ENCODE peak calls at places on chromosomes 11 and 22, in nine cellular contexts. T is mesothelial cell of epicardium; P is lower leg skin; K is chondrocyte; W is GM20000; I is fibroblast of pulmonary artery; S is activated CD8-positive, alpha-beta T cell treated with anti-CD3 and anti-CD28 coated beads for 36 hours; O is uterus; F is bronchial epithelial cell. U is an unnamed sample.

GRCh38 chr11:131910491-131911387 is 540.3 kb downstream of the NTM start:
- DNase-seq in W (peak), F (no peak), O (no peak), I (peak), K (no peak), S (no peak), T (peak), P (no peak), U (no peak)

GRCh38 chr22:28023036-28023435 is 104.0 kb upstream of the PITPNB start:
- DNase-seq in P (no peak), I (no peak), K (peak), F (no peak), T (peak), W (no peak), S (no peak), O (no peak), U (no peak)

GRCh38 chr22:20264614-20265452 is 3.3 kb downstream of the RTN4R start:
- DNase-seq in W (no peak), P (no peak), O (no peak), F (no peak), S (no peak), I (no peak), K (no peak), T (no peak), U (no peak)

GRCh38 chr11:125952973-125953372 is 7.1 kb downstream of the VSIG10L2 start:
- DNase-seq in F (no peak), W (no peak), O (peak), K (no peak), T (no peak), P (peak), S (no peak), I (no peak), U (no peak)

GRCh38 chr11:67418476-67419281 is 3.2 kb downstream of the CARNS1 start:
- DNase-seq in O (no peak), T (no peak), S (peak), P (no peak), K (no peak), F (no peak), I (no peak), W (no peak), U (no peak)

GRCh38 chr11:364991-365390 is 4.3 kb upstream of the B4GALNT4 start:
- DNase-seq in T (no peak), K (peak), F (no peak), S (no peak), P (no peak), O (no peak), W (no peak), I (no peak), U (no peak)

GRCh38 chr22:50209893-50210292 is 9.1 kb downstream of the SELENOO start:
- DNase-seq in S (peak), I (peak), F (peak), P (no peak), T (peak), K (no peak), O (peak), W (peak), U (no peak)

GRCh38 chr22:30116362-30117117 is 36.3 kb downstream of the HORMAD2 start:
- DNase-seq in O (no peak), T (no peak), W (no peak), I (peak), P (no peak), F (peak), K (no peak), S (no peak), U (no peak)

GRCh38 chr11:120985718-120986569 is 38.0 kb upstream of the TBCEL start:
- DNase-seq in S (peak), K (no peak), P (no peak), F (peak), O (peak), I (peak), T (peak), W (peak), U (no peak)

GRCh38 chr11:13776134-13776815 is 107.8 kb downstream of the FAR1 start:
- DNase-seq in S (peak), F (no peak), O (no peak), W (no peak), P (no peak), K (no peak), I (peak), T (no peak), U (no peak)

GRCh38 chr22:19987394-19988306 is 29.0 kb downstream of the ARVCF start:
- DNase-seq in I (no peak), P (no peak), F (no peak), W (no peak), T (no peak), S (no peak), K (peak), O (peak), U (no peak)

GRCh38 chr11:47711225-47711624 is 3.9 kb downstream of the AGBL2 start:
- DNase-seq in K (no peak), I (no peak), T (no peak), W (no peak), O (no peak), F (no peak), S (no peak), P (no peak), U (no peak)

GRCh38 chr11:113296447-113297205 is 17.8 kb upstream of the TTC12 start:
- DNase-seq in T (no peak), F (no peak), K (no peak), O (no peak), I (no peak), P (no peak), W (no peak), S (no peak), U (no peak)

GRCh38 chr22:32245042-32245441 is 10.1 kb downstream of the SLC5A4 start:
- DNase-seq in O (no peak), F (no peak), K (no peak), W (no peak), S (no peak), I (no peak), P (no peak), T (no peak), U (no peak)

GRCh38 chr22:36302439-36303114 is 49.6 kb downstream of the APOL1 start:
- DNase-seq in O (no peak), K (no peak), P (no peak), T (no peak), W (no peak), F (no peak), S (no peak), I (no peak), U (no peak)

GRCh38 chr22:44351685-44352377 is 39.1 kb upstream of the SHISAL1 start:
- DNase-seq in S (peak), T (peak), K (no peak), O (peak), W (no peak), F (peak), I (peak), P (no peak), U (no peak)

GRCh38 chr11:71995726-71996291 is 2.9 kb upstream of the IL18BP start:
- DNase-seq in W (no peak), O (no peak), I (no peak), S (no peak), T (no peak), P (no peak), K (no peak), F (no peak), U (no peak)

GRCh38 chr11:42407379-42407778 is 904.4 kb upstream of the API5 start:
- DNase-seq in T (no peak), P (no peak), I (peak), F (no peak), K (no peak), W (peak), O (no peak), S (no peak), U (no peak)

GRCh38 chr22:25362215-25362882 is 142.9 kb downstream of the CRYBB2 start:
- DNase-seq in S (peak), F (peak), I (peak), P (peak), K (peak), W (peak), T (peak), O (peak), U (peak)

GRCh38 chr11:75292943-75293342 is 52.4 kb downstream of the TPBGL start:
- DNase-seq in T (no peak), I (no peak), K (no peak), P (no peak), O (no peak), W (no peak), F (no peak), S (no peak), U (no peak)

GRCh38 chr11:14500181-14500651 is 605 bp upstream of the COPB1 start:
- DNase-seq in O (peak), P (peak), F (peak), W (peak), T (no peak), I (peak), S (peak), K (no peak), U (no peak)

GRCh38 chr22:28247114-28247513 is 328.1 kb upstream of the PITPNB start:
- DNase-seq in W (no peak), T (no peak), S (no peak), F (no peak), P (no peak), K (no peak), O (no peak), I (no peak), U (no peak)

GRCh38 chr11:75434051-75434450 is 1.0 kb upstream of the KLHL35 start:
- DNase-seq in W (no peak), T (no peak), F (no peak), O (no peak), S (no peak), I (no peak), K (no peak), P (no peak), U (no peak)

GRCh38 chr11:12599408-12600143 is 74.6 kb upstream of the TEAD1 start:
- DNase-seq in K (no peak), I (peak), T (no peak), S (peak), P (no peak), W (peak), F (peak), O (no peak), U (no peak)

GRCh38 chr22:26970809-26971394 is 313.5 kb downstream of the MIAT start:
- DNase-seq in S (no peak), W (no peak), P (no peak), I (no peak), O (no peak), F (no peak), K (no peak), T (no peak), U (no peak)

GRCh38 chr11:11010624-11011127 is 152.8 kb upstream of the ZBED5 start:
- DNase-seq in O (no peak), T (no peak), S (no peak), K (no peak), W (no peak), F (peak), I (peak), P (peak), U (no peak)

GRCh38 chr22:30214703-30215405 is 31.7 kb downstream of the LIF start:
- DNase-seq in F (no peak), I (no peak), P (no peak), K (peak), S (no peak), O (no peak), W (no peak), T (no peak), U (no peak)

GRCh38 chr11:36492724-36493304 is 17.3 kb downstream of the TRAF6 start:
- DNase-seq in T (no peak), K (no peak), W (peak), S (peak), F (peak), P (no peak), I (peak), O (peak), U (no peak)

GRCh38 chr22:35467788-35468187 is 67.8 kb downstream of the MCM5 start:
- DNase-seq in T (no peak), O (peak), K (no peak), W (no peak), S (no peak), F (no peak), P (peak), I (peak), U (no peak)

GRCh38 chr11:21615871-21616270 is 577.0 kb upstream of the ANO5 start:
- DNase-seq in W (no peak), O (no peak), F (no peak), I (no peak), T (no peak), P (no peak), K (no peak), S (no peak), U (no peak)

GRCh38 chr11:133803026-133803425 is 42.3 kb downstream of the SPATA19 start:
- DNase-seq in P (no peak), I (no peak), W (no peak), K (no peak), S (no peak), O (no peak), F (no peak), T (no peak), U (no peak)

GRCh38 chr11:78292109-78292803 is 103.5 kb downstream of the USP35 start:
- DNase-seq in S (peak), K (no peak), W (no peak), I (no peak), F (no peak), T (no peak), O (no peak), P (no peak), U (no peak)

GRCh38 chr11:126135182-126136176 is 72.8 kb upstream of the CDON start:
- DNase-seq in T (no peak), K (peak), F (no peak), W (no peak), I (no peak), P (no peak), O (no peak), S (no peak), U (no peak)

GRCh38 chr11:61955031-61955415 is 4.9 kb downstream of the BEST1 start:
- DNase-seq in K (no peak), F (peak), T (peak), I (peak), W (peak), P (no peak), S (no peak), O (peak), U (peak)

DNA sequence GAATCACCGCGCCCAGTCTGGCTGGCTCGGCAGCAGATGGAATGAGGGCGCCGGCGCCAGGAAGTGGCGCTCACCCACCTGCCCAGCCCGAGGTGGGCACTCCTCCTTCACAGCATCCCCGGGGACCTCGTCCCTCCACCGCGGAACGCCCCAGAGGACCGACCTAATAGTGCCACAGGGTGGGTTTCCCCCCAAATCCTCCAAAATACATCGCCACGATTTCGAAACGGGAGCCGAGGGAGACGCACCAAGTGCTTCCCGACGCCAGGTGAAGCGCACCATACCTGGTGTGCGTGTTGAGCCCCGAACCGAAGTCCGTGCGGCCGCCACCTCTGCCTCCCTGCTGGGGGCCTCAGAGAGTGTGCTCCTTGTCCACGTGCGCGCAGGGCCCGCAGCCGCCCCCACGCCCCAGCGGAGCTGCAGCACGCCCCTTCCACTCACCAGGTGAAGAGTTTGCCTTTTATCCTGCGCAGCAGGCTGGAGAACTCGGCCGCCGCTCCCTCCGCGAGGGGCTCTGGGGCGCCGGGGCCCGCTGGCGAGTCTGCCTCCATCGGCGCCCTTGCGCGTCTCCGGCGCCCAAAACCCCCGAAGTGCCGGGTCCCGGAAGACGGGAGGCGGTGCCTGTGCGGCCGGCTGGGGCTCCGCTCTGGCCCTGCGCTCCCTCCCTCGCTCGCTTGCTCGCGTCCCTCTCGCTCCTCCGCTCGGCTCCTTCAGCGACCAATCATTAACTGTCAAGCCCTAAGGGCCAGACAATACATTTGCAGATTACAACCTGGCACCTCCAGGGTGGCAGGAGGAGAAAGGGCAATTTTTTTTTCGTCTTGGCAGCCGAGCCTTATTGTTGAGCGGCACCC is at the start of gene SLC35F2:
- DNase-seq in O (no peak), I (peak), T (peak), W (peak), F (peak), K (no peak), P (peak), S (peak), U (peak)
- TF ChIP-seq CTCF in O (no peak), I (no peak), T (no peak), W (peak), F (no peak), K (no peak), P (no peak), S (no peak), U (no peak)

GRCh38 chr11:9759519-9760179 is 95.8 kb downstream of the SWAP70 start:
- DNase-seq in S (peak), F (peak), P (peak), K (peak), T (no peak), O (peak), W (peak), I (peak), U (no peak)

GRCh38 chr11:9762531-9762930 is 98.7 kb downstream of the SWAP70 start:
- DNase-seq in F (no peak), S (no peak), K (no peak), I (no peak), T (no peak), O (no peak), W (no peak), P (no peak), U (no peak)

GRCh38 chr11:9763301-9763700 is 99.4 kb downstream of the SWAP70 start:
- DNase-seq in S (no peak), O (no peak), K (no peak), P (no peak), F (no peak), T (no peak), W (no peak), I (no peak), U (no peak)

GRCh38 chr11:9760180-9760550 is 96.3 kb downstream of the SWAP70 start:
- DNase-seq in K (peak), T (no peak), I (peak), W (no peak), P (peak), F (no peak), S (no peak), O (peak), U (no peak)

DNA sequence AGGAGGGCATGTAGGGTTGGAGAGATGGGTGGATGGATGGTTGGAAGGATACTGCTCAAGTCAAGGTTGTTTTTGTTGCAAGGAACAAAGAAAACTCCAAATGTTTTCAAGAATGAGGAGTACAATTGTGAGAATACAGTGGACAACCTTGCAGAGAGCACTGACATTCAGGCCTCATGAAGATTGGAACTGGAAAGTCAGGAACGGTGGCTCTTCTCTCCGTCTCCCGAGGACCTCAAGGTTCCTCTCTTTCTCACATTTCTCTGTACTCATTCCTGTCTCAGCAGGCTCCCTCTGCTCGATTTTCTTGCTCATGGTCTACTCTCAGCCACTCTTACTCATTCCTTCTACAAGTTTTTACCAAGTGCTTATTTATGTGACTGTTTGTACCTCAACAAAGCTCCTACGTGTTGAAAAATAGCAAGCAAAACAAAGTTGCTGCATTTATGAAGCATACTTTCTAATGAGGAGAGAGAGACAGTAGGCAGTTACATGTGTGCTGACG is 97.6 kb downstream of the SWAP70 start:
- DNase-seq in W (no peak), T (no peak), I (no peak), P (no peak), F (peak), O (no peak), S (no peak), K (no peak), U (no peak)
- TF ChIP-seq CTCF in W (no peak), T (no peak), I (no peak), P (no peak), F (no peak), O (no peak), S (no peak), K (no peak), U (no peak)

DNA sequence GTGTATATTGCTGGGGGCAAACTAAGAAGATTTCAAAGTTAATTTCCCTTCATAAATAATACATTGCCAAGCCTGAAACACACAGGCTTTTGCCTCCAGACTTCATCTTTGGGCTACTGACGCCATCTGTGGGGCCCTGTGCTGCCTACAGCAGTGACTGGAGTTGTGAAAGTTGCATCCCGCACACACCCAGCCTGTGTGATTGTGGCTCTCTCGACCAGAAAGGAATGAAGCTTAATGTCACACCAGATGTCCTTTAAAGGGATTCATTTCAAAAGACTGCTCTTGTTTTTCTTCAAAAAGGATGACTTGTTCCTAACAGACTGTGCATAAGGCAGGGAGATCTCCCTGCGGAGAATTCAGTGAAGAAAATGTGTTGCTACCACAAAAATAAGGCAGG is 210.5 kb downstream of the FAM181B start:
- DNase-seq in S (no peak), P (no peak), W (no peak), T (no peak), F (no peak), O (no peak), I (no peak), K (no peak), U (no peak)
- TF ChIP-seq CTCF in S (no peak), P (no peak), W (no peak), T (no peak), F (no peak), O (peak), I (no peak), K (no peak), U (peak)

GRCh38 chr11:8788616-8789015 is 106.0 kb downstream of the RPL27A start:
- DNase-seq in I (no peak), F (no peak), O (no peak), W (no peak), K (no peak), T (no peak), S (no peak), P (no peak), U (no peak)

GRCh38 chr11:8785998-8786397 is 103.4 kb downstream of the RPL27A start:
- DNase-seq in F (no peak), T (no peak), P (no peak), O (no peak), W (no peak), K (no peak), I (no peak), S (no peak), U (no peak)

GRCh38 chr11:8787372-8787771 is 104.8 kb downstream of the RPL27A start:
- DNase-seq in W (no peak), T (no peak), I (no peak), O (peak), P (no peak), K (no peak), F (no peak), S (no peak), U (no peak)

GRCh38 chr11:8785457-8785856 is 102.9 kb downstream of the RPL27A start:
- DNase-seq in T (no peak), I (no peak), P (no peak), K (no peak), F (no peak), O (no peak), S (no peak), W (no peak), U (no peak)

DNA sequence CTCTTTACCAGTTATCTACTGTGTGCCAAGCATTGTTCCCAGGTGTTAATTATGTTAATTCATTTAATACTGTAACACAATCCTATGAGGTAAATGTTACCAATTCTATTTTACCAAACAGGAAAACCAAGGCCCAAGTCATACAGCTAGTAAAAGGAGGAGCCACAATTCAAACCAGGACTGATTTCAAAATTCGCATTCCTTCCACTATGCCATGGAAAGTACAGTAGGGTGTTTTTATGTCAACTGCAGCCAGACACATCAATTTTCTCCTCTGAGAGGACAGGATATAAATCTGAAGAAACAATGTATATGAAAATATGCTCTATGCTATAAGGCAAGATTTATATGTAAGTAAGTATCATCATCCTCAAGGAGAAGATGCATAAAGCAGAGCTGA is 104.3 kb downstream of the RPL27A start:
- DNase-seq in F (no peak), W (no peak), S (no peak), K (no peak), O (no peak), T (no peak), P (no peak), I (peak), U (no peak)
- TF ChIP-seq CTCF in F (peak), W (no peak), S (no peak), K (peak), O (no peak), T (no peak), P (no peak), I (peak), U (peak)